ENCODE peak calls at places on chromosomes 4 and X, in four cellular contexts. Q is transverse colon, P is small intestine, C is choroid plexus epithelial cell. T is an unnamed sample.

GRCh38 chr4:31360786-31361185 is 640.6 kb downstream of the PCDH7 start:
- DNase-seq in Q (no peak), P (no peak), C (peak), T (no peak)

GRCh38 chrX:16552546-16552945 is 97.4 kb upstream of the S100G start:
- DNase-seq in Q (no peak), P (no peak), C (peak), T (no peak)

GRCh38 chrX:16892504-16893362 is 22.6 kb upstream of the RBBP7 start:
- DNase-seq in Q (peak), P (peak), C (peak), T (peak)

GRCh38 chr4:38119663-38120374 is 159.6 kb downstream of the PTTG2 start:
- DNase-seq in Q (no peak), P (no peak), C (peak), T (no peak)

GRCh38 chrX:7132335-7133035 is 15.0 kb upstream of the STS start:
- DNase-seq in Q (peak), P (peak), C (peak), T (peak)

GRCh38 chrX:54043696-54044125 is 562 bp downstream of the PHF8 start:
- DNase-seq in Q (peak), P (peak), C (no peak), T (peak)

GRCh38 chrX:55486736-55487135 is 2.9 kb downstream of the USP51 start:
- DNase-seq in Q (no peak), P (no peak), C (no peak), T (no peak)

GRCh38 chrX:153941331-153942252 is 2.9 kb downstream of the RENBP start:
- DNase-seq in Q (no peak), P (no peak), C (no peak), T (no peak)

GRCh38 chrX:119735467-119735866 is 22.9 kb upstream of the SOWAHD start:
- DNase-seq in Q (no peak), P (no peak), C (no peak), T (no peak)

DNA sequence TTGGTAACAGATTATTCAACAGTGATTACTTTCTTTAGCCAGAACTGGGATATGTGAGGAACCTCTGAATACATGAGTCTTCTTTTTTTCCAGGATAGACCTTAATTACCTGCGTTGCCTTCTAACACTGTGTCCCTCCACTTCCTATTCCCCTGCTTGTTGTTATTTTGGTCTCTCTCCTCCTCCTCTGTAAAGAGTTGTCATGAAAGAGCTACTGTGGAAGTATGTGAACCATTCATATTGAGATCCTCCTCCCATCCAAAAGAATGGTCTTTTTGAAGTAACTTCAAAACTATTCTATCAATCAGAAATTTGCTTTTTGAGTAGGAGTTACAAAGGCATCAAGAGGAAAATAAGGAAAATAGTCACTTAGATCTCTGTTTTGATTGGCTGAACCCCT is 420.0 kb upstream of the TENM3 start:
- DNase-seq in Q (no peak), P (no peak), C (no peak), T (no peak)
- H3K4me3 ChIP-seq in Q (no peak), P (no peak), C (no peak), T (no peak)

DNA sequence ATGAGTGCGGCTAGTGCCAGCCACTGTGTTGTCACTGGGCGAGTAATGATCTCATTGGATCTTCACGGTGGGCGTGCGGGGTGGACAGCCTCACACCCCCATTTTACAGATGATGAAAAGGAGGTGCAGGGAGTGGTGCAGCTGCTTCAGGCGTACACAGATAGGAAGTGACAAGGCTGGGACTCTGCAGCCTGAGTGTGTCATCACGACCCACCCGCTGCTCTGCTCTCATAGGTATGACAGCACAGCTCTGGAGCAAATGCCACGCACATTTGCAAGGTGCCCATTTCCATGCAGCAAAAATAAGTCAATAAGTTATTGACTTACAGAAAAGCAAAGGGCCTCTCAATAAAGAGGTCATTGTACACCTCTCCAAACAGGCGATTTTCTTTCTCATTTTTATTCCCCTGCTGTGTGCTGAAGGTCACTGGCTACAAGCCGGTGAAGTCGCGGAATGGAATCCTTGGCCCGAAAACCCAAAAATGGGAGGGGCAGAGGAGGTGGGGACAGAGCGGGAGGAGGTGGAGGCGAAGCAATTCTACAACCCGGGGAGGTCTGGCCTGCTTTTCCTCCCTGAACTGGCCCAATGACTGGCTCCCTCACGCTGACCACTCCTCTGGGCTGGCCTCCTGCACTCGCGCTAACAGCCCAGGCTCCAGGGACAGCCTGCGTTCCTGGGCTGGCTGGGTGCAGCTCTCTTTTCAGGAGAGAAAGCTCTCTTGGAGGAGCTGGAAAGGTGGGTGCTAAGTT is at the start of gene SOD3:
- DNase-seq in Q (peak), P (peak), C (peak), T (no peak)
- H3K4me3 ChIP-seq in Q (peak), P (no peak), C (peak), T (no peak)

GRCh38 chrX:101080326-101080725 is 1.6 kb downstream of the TMEM35A start:
- DNase-seq in Q (no peak), P (no peak), C (no peak), T (no peak)
- H3K4me3 ChIP-seq in Q (no peak), P (no peak), C (no peak), T (no peak)

GRCh38 chr4:184344899-184345572 is 127.4 kb upstream of the ENPP6 start:
- DNase-seq in Q (no peak), P (no peak), C (no peak), T (no peak)

GRCh38 chr4:184342167-184342856 is 124.6 kb upstream of the ENPP6 start:
- DNase-seq in Q (no peak), P (peak), C (no peak), T (no peak)

GRCh38 chr4:184343400-184344177 is 125.9 kb upstream of the ENPP6 start:
- DNase-seq in Q (peak), P (peak), C (peak), T (peak)

GRCh38 chr4:184345573-184345922 is 127.9 kb upstream of the ENPP6 start:
- DNase-seq in Q (no peak), P (no peak), C (no peak), T (no peak)

GRCh38 chr4:184344435-184344834 is 126.8 kb upstream of the ENPP6 start:
- DNase-seq in Q (no peak), P (no peak), C (no peak), T (no peak)
- H3K4me3 ChIP-seq in Q (no peak), P (no peak), C (no peak), T (no peak)

GRCh38 chrX:114050075-114050796 is 533.6 kb upstream of the HTR2C start:
- DNase-seq in Q (no peak), P (no peak), C (no peak), T (no peak)

GRCh38 chrX:114046695-114047279 is 537.1 kb upstream of the HTR2C start:
- DNase-seq in Q (no peak), P (no peak), C (no peak), T (no peak)

GRCh38 chrX:114051667-114052315 is 532.1 kb upstream of the HTR2C start:
- DNase-seq in Q (no peak), P (no peak), C (no peak), T (no peak)

GRCh38 chrX:114047558-114047957 is 536.3 kb upstream of the HTR2C start:
- DNase-seq in Q (no peak), P (no peak), C (no peak), T (no peak)

DNA sequence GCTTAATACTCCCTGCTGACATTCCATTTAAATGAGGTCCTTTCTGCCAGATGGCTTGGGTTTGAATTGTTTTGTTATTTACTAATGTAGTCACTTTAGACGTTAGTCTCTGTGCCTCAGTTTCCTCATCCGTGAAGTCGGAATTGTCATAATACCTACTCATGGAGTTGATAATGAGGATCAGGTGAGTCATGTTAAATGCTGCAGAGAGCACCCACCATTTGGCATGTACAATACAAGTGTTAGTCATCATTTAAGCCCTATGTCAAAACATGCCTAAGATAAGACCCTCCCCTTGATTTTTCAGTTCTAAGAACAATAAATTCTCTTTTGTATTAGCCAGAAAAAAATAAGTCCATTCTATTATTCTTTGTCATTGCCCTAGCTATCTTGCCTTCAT is 534.8 kb upstream of the HTR2C start:
- DNase-seq in Q (no peak), P (no peak), C (no peak), T (no peak)
- H3K4me3 ChIP-seq in Q (no peak), P (no peak), C (no peak), T (no peak)